ENCODE peak calls at places on chromosome 13, in four cellular contexts. A is effector memory CD4-positive, alpha-beta T cell; N is mucosa of descending colon; S is HFF-Myc. F is an unnamed sample.

GRCh38 chr13:77506874-77507273 is 28.6 kb upstream of the SCEL start:
- DNase-seq in A (no peak), N (no peak), S (no peak), F (no peak)

GRCh38 chr13:42333613-42334328 is 61.8 kb downstream of the AKAP11 start:
- DNase-seq in A (no peak), N (no peak), S (no peak), F (no peak)

GRCh38 chr13:97284558-97284957 is 62.4 kb downstream of the MBNL2 start:
- DNase-seq in A (no peak), N (no peak), S (no peak), F (no peak)

GRCh38 chr13:50197705-50198104 is 182.5 kb downstream of the KCNRG start:
- DNase-seq in A (no peak), N (no peak), S (no peak), F (no peak)

GRCh38 chr13:28624707-28625432 is 34.1 kb upstream of the POMP start:
- DNase-seq in A (no peak), N (no peak), S (no peak), F (no peak)

GRCh38 chr13:112525306-112525945 is 62.5 kb downstream of the TUBGCP3 start:
- DNase-seq in A (no peak), N (no peak), S (no peak), F (no peak)

GRCh38 chr13:48783181-48783630 is 129.5 kb downstream of the CYSLTR2 start:
- DNase-seq in A (no peak), N (peak), S (peak), F (peak)

GRCh38 chr13:34833562-34834182 is 108.4 kb upstream of the NBEA start:
- DNase-seq in A (no peak), N (no peak), S (no peak), F (peak)

GRCh38 chr13:31172535-31172934 is 10.8 kb upstream of the HSPH1 start:
- DNase-seq in A (no peak), N (no peak), S (no peak), F (no peak)

GRCh38 chr13:57634829-57635165 is 3.3 kb downstream of the PCDH17 start:
- DNase-seq in A (no peak), N (no peak), S (no peak), F (peak)

GRCh38 chr13:42001580-42001979 is 40.7 kb upstream of the VWA8 start:
- DNase-seq in A (no peak), N (no peak), S (peak), F (no peak)

GRCh38 chr13:88586263-88586662 is 915.1 kb downstream of the SLITRK5 start:
- DNase-seq in A (no peak), N (no peak), S (no peak), F (no peak)

GRCh38 chr13:111970501-111971155 is 96.3 kb upstream of the SOX1 start:
- DNase-seq in A (no peak), N (no peak), S (no peak), F (no peak)

GRCh38 chr13:87123987-87124784 is 547.0 kb upstream of the SLITRK5 start:
- DNase-seq in A (no peak), N (no peak), S (peak), F (no peak)

GRCh38 chr13:84118845-84119409 is 236.7 kb upstream of the SLITRK1 start:
- DNase-seq in A (no peak), N (no peak), S (no peak), F (no peak)

GRCh38 chr13:93108111-93108581 is 118.5 kb upstream of the GPC6 start:
- DNase-seq in A (no peak), N (no peak), S (no peak), F (no peak)

GRCh38 chr13:42110410-42111155 is 62.1 kb downstream of the DGKH start:
- DNase-seq in A (peak), N (no peak), S (peak), F (no peak)

GRCh38 chr13:25276748-25277147 is 10.5 kb downstream of the MTMR6 start:
- DNase-seq in A (no peak), N (no peak), S (no peak), F (no peak)

GRCh38 chr13:48653074-48654054 is at the start of gene CYSLTR2:
- DNase-seq in A (peak), N (no peak), S (peak), F (no peak)

GRCh38 chr13:76837811-76838210 is 48.4 kb downstream of the KCTD12 start:
- DNase-seq in A (no peak), N (no peak), S (no peak), F (no peak)

GRCh38 chr13:24505256-24505655 is 7.3 kb downstream of the PARP4 start:
- DNase-seq in A (no peak), N (no peak), S (no peak), F (no peak)

GRCh38 chr13:76455960-76456359 is 430.2 kb downstream of the KCTD12 start:
- DNase-seq in A (no peak), N (no peak), S (peak), F (no peak)

GRCh38 chr13:29505511-29505910 is 90.0 kb downstream of the SLC7A1 start:
- DNase-seq in A (no peak), N (no peak), S (no peak), F (no peak)

GRCh38 chr13:39324806-39325311 is 278.1 kb downstream of the LHFPL6 start:
- DNase-seq in A (no peak), N (no peak), S (no peak), F (no peak)

GRCh38 chr13:101977475-101977874 is 424.4 kb downstream of the FGF14 start:
- DNase-seq in A (no peak), N (no peak), S (no peak), F (peak)

GRCh38 chr13:49395416-49396277 is 48.2 kb downstream of the CAB39L start:
- DNase-seq in A (no peak), N (no peak), S (no peak), F (peak)

GRCh38 chr13:41981961-41982723 is 21.2 kb upstream of the VWA8 start:
- DNase-seq in A (no peak), N (no peak), S (no peak), F (no peak)

GRCh38 chr13:36282818-36283432 is 14.7 kb downstream of the CCDC169 start:
- DNase-seq in A (no peak), N (no peak), S (no peak), F (no peak)

GRCh38 chr13:109781384-109782065 is 4.9 kb downstream of the IRS2 start:
- DNase-seq in A (no peak), N (peak), S (no peak), F (peak)
- H3K4me3 ChIP-seq in A (no peak), N (no peak), S (peak), F (peak)

DNA sequence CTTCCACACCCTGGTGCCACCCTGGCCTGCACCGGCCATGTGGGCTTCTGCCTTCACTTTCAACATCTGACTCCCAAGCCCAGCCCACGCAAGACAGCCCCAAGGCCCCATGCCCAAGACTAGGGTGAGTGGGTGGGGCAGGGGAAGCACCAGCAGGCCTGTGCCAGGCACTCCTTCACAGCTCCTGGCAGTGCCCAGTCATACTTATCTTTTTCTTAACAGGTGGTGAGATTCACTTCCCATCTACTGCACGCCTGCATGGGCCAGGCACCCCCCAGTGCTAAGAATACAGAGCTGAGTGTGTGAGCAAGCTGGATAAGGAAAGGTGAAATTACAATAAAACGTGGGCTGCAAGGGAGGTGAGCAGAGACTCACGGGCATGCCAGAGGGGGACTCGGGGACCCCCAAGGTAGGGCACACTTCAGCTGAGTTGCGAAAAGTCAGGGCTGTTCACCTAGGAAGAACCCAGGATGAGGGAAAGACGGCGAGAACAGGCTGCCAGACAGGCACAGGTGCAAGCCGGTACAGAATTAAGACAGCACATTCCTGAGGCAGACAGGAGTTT is 55.6 kb downstream of the COL4A1 start:
- DNase-seq in A (no peak), N (no peak), S (no peak), F (peak)
- H3K4me3 ChIP-seq in A (no peak), N (no peak), S (no peak), F (no peak)

DNA sequence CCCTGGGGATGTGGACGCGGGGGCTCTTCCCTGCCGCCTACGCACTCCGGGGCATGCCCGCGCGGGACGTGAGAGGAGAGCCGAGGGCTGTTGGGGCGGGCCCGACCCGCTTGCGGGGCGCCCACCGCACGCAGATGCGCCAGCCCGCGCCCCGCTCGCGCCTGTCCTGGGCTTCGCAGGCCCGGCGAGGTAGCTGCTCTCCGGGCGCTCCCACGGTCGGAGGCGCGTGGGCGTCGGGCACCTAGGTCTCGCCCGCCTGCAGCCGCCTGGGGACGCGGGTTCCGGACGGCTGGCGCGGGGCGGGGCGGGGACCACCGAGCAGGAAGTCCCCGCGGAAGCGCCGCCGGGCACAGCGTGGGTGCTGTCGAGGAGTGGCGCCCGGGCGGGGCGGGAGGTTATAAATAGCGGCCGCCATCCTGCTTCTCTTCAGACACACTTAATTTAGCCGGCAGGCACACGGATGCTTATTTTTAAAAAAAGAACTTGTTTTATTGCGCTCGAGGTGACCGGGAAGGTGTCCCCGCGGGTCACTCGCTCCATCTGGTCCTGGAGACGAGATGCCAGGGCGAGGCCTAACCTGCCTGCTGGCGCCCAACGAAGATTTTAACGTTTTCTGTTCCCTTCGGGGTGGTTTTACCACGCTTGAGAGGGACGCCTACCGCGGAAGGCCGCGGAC is 561 bp upstream of the GJA3 start:
- DNase-seq in A (peak), N (peak), S (no peak), F (peak)
- H3K4me3 ChIP-seq in A (peak), N (no peak), S (peak), F (peak)

GRCh38 chr13:59721889-59722579 is 441.7 kb downstream of the DIAPH3 start:
- DNase-seq in A (no peak), N (no peak), S (no peak), F (no peak)

GRCh38 chr13:59722580-59722900 is 441.2 kb downstream of the DIAPH3 start:
- DNase-seq in A (no peak), N (no peak), S (no peak), F (peak)
- H3K4me3 ChIP-seq in A (no peak), N (no peak), S (no peak), F (no peak)

GRCh38 chr13:73481877-73482445 is 423.2 kb downstream of the KLF5 start:
- DNase-seq in A (no peak), N (no peak), S (no peak), F (no peak)

GRCh38 chr13:73480784-73481183 is 422.0 kb downstream of the KLF5 start:
- DNase-seq in A (no peak), N (no peak), S (no peak), F (no peak)

GRCh38 chr13:73481265-73481664 is 422.5 kb downstream of the KLF5 start:
- DNase-seq in A (no peak), N (no peak), S (no peak), F (no peak)

GRCh38 chr13:73473016-73473415 is 414.2 kb downstream of the KLF5 start:
- DNase-seq in A (no peak), N (no peak), S (no peak), F (no peak)

DNA sequence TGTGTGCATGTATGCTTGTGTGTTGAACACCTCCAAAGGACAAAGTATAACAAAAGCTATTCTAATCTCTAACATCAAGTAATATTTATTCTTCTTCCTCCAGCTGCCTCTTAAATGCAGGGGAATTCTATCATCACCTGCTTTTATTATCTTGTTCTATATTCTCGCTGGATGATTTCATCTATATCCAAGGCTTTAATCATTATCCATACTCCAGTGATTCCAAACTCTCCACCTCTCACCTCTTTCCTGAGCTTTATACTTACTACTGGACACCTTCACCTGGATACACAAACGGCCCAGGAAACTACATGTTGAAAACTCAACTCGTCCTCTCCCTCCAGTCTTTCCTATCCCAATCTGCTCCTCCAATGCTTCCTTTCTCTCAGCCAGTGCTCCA is 418.6 kb downstream of the KLF5 start:
- DNase-seq in A (no peak), N (no peak), S (no peak), F (no peak)
- H3K4me3 ChIP-seq in A (no peak), N (no peak), S (no peak), F (no peak)

GRCh38 chr13:98521876-98522275 is 55.0 kb downstream of the STK24 start:
- DNase-seq in A (no peak), N (no peak), S (no peak), F (peak)

GRCh38 chr13:98525452-98525851 is 51.5 kb downstream of the STK24 start:
- DNase-seq in A (no peak), N (no peak), S (no peak), F (no peak)

GRCh38 chr13:98524793-98525192 is 52.1 kb downstream of the STK24 start:
- DNase-seq in A (no peak), N (no peak), S (no peak), F (no peak)

GRCh38 chr13:98524391-98524790 is 52.5 kb downstream of the STK24 start:
- DNase-seq in A (peak), N (no peak), S (no peak), F (no peak)

GRCh38 chr13:98523455-98524102 is 53.3 kb downstream of the STK24 start:
- DNase-seq in A (no peak), N (no peak), S (no peak), F (no peak)
- H3K4me3 ChIP-seq in A (no peak), N (no peak), S (no peak), F (no peak)

GRCh38 chr13:22927008-22927393 is 253.8 kb upstream of the SGCG start:
- DNase-seq in A (no peak), N (no peak), S (no peak), F (no peak)
- H3K4me3 ChIP-seq in A (no peak), N (no peak), S (no peak), F (peak)

GRCh38 chr13:106418556-106418955 is 116.9 kb downstream of the EFNB2 start:
- DNase-seq in A (no peak), N (no peak), S (peak), F (no peak)
- H3K4me3 ChIP-seq in A (no peak), N (no peak), S (no peak), F (no peak)

GRCh38 chr13:20968745-20969144 is 66.2 kb upstream of the XPO4 start:
- DNase-seq in A (no peak), N (no peak), S (no peak), F (no peak)
- H3K4me3 ChIP-seq in A (no peak), N (no peak), S (no peak), F (no peak)

GRCh38 chr13:99258946-99259345 is 767 bp upstream of the GPR18 start:
- DNase-seq in A (no peak), N (no peak), S (no peak), F (no peak)
- H3K4me3 ChIP-seq in A (peak), N (no peak), S (no peak), F (no peak)